ENCODE peak calls at places on chromosomes 7 and 10, in seven cellular contexts. B is posterior cingulate gyrus; O is kidney epithelial cell; H is stimulated activated CD8-positive, alpha-beta memory T cell treated with anti-CD3 and anti-CD28 coated beads, Interleukin-7, amount 100 ng/mL, for 1 hour; E is GM23338; R is right lobe of liver; C is islet precursor cell. G is an unnamed sample.

GRCh38 chr10:96017227-96017687 is 26.1 kb upstream of the CCNJ start:
- DNase-seq in B (no peak), O (peak), H (no peak), E (peak), R (no peak), C (peak), G (peak)

GRCh38 chr10:88042162-88043100 is 179.0 kb downstream of the PTEN start:
- DNase-seq in B (no peak), O (no peak), H (no peak), E (peak), R (no peak), C (peak), G (peak)

GRCh38 chr7:26189697-26190096 is 10.8 kb downstream of the HNRNPA2B1 start:
- DNase-seq in B (no peak), O (no peak), H (no peak), E (no peak), R (no peak), C (no peak), G (no peak)

GRCh38 chr7:13850185-13850752 is 139.2 kb downstream of the ETV1 start:
- DNase-seq in B (no peak), O (peak), H (peak), E (peak), R (no peak), C (peak), G (peak)

GRCh38 chr7:122886357-122887081 is at the start of gene CADPS2:
- DNase-seq in B (peak), O (peak), H (no peak), E (peak), R (peak), C (peak), G (peak)

GRCh38 chr7:133593561-133593960 is 340.7 kb downstream of the EXOC4 start:
- DNase-seq in B (no peak), O (no peak), H (no peak), E (no peak), R (no peak), C (no peak), G (no peak)

GRCh38 chr10:122828716-122829255 is 16.9 kb downstream of the CUZD1 start:
- DNase-seq in B (no peak), O (no peak), H (no peak), E (no peak), R (no peak), C (peak), G (no peak)

GRCh38 chr7:73768661-73769480 is 1.2 kb downstream of the CLDN3 start:
- DNase-seq in B (no peak), O (no peak), H (no peak), E (peak), R (no peak), C (no peak), G (no peak)

GRCh38 chr7:101817031-101817929 is at the start of gene CUX1:
- DNase-seq in B (no peak), O (no peak), H (no peak), E (peak), R (peak), C (peak), G (peak)

GRCh38 chr10:43986396-43986795 is 337.7 kb upstream of the ZNF32 start:
- DNase-seq in B (no peak), O (no peak), H (no peak), E (no peak), R (no peak), C (no peak), G (no peak)

GRCh38 chr7:74656421-74656910 is 1.1 kb upstream of the GTF2I start:
- DNase-seq in B (peak), O (no peak), H (peak), E (peak), R (peak), C (no peak), G (peak)

GRCh38 chr10:44498222-44498621 is 113.3 kb upstream of the CXCL12 start:
- DNase-seq in B (no peak), O (no peak), H (no peak), E (no peak), R (no peak), C (no peak), G (no peak)

GRCh38 chr10:15879058-15879457 is 18.8 kb upstream of the MINDY3 start:
- DNase-seq in B (no peak), O (no peak), H (no peak), E (peak), R (no peak), C (no peak), G (peak)

GRCh38 chr7:39510738-39511372 is 55.3 kb upstream of the YAE1 start:
- DNase-seq in B (no peak), O (peak), H (no peak), E (no peak), R (no peak), C (peak), G (peak)

G was measured in M059J.